ENCODE peak calls at places on chromosomes 6 and 20, in four cellular contexts. Q is endothelial cell of umbilical vein, S is K562, B is GM12878. E is an unnamed sample.

GRCh38 chr6:55023231-55023630 is 151.1 kb upstream of the HCRTR2 start:
- DNase-seq in Q (no peak), S (no peak), B (no peak), E (no peak)

GRCh38 chr6:144602523-144603180 is 317.5 kb downstream of the UTRN start:
- DNase-seq in Q (no peak), S (no peak), B (no peak), E (no peak)

GRCh38 chr6:56513631-56514030 is 129.1 kb downstream of the DST start:
- DNase-seq in Q (no peak), S (no peak), B (no peak), E (peak)

GRCh38 chr6:75402296-75402695 is 91.3 kb downstream of the FILIP1 start:
- DNase-seq in Q (peak), S (no peak), B (no peak), E (peak)

GRCh38 chr6:168834814-168835213 is 393.8 kb downstream of the SMOC2 start:
- DNase-seq in Q (no peak), S (no peak), B (no peak), E (no peak)

GRCh38 chr6:91606148-91606901 is 1019.5 kb upstream of the MAP3K7 start:
- DNase-seq in Q (no peak), S (no peak), B (no peak), E (no peak)

GRCh38 chr6:28269492-28269891 is 2.5 kb downstream of the ZSCAN26 start:
- DNase-seq in Q (peak), S (peak), B (no peak), E (peak)

GRCh38 chr20:1337441-1337840 is 8.5 kb upstream of the SDCBP2 start:
- DNase-seq in Q (no peak), S (no peak), B (no peak), E (no peak)

GRCh38 chr6:107667790-107668189 is 156.3 kb downstream of the SCML4 start:
- DNase-seq in Q (no peak), S (no peak), B (no peak), E (no peak)

GRCh38 chr6:68756454-68757375 is 121.6 kb downstream of the ADGRB3 start:
- DNase-seq in Q (no peak), S (no peak), B (no peak), E (no peak)

GRCh38 chr6:44269168-44269920 is 906 bp upstream of the TMEM151B start:
- DNase-seq in Q (no peak), S (no peak), B (no peak), E (no peak)

GRCh38 chr6:157905590-157906337 is 75.9 kb upstream of the SYNJ2 start:
- DNase-seq in Q (peak), S (no peak), B (no peak), E (no peak)

GRCh38 chr6:102407886-102408741 is 1014.6 kb downstream of the GRIK2 start:
- DNase-seq in Q (no peak), S (no peak), B (no peak), E (no peak)

GRCh38 chr6:163490826-163491577 is 76.5 kb downstream of the QKI start:
- DNase-seq in Q (peak), S (no peak), B (no peak), E (peak)

GRCh38 chr20:38406476-38406875 is 28.7 kb downstream of the SNHG17 start:
- DNase-seq in Q (no peak), S (no peak), B (no peak), E (no peak)

GRCh38 chr6:167401525-167402194 is 76.8 kb downstream of the TTLL2 start:
- DNase-seq in Q (no peak), S (no peak), B (no peak), E (no peak)

DNA sequence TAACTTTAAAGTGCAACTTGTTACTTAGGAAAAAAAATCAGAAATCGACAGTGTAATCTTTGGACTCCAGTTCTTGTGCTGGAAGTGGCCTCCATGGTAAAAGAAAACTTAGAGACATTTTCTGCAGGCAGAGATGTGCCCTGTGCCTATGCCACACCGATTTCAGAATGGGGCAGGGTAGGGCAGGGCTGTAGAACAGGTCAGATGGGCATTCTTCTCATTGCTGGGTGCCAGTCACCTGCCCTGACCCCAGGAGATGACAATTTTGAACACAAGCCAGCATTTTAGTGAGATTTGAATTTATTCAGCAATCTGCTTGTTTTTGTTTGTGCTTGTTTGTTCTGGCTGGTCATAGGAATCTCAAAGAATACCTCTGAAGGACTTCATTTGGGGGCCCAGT is 63.3 kb downstream of the SASH1 start:
- DNase-seq in Q (no peak), S (no peak), B (no peak), E (no peak)
- TF ChIP-seq FOS in Q (no peak), S (no peak), B (no peak), E (no peak)

GRCh38 chr6:10112871-10113584 is 301.8 kb downstream of the TFAP2A start:
- DNase-seq in Q (no peak), S (no peak), B (no peak), E (no peak)
- TF ChIP-seq FOS in Q (no peak), S (no peak), B (no peak), E (no peak)

GRCh38 chr20:62604796-62605195 is 37.5 kb upstream of the SLCO4A1 start:
- DNase-seq in Q (no peak), S (no peak), B (no peak), E (no peak)

GRCh38 chr20:62603021-62603906 is 39.0 kb upstream of the SLCO4A1 start:
- DNase-seq in Q (peak), S (no peak), B (no peak), E (peak)

GRCh38 chr20:62602550-62602949 is 39.8 kb upstream of the SLCO4A1 start:
- DNase-seq in Q (no peak), S (peak), B (no peak), E (no peak)

GRCh38 chr20:62605236-62605948 is 36.9 kb upstream of the SLCO4A1 start:
- DNase-seq in Q (no peak), S (no peak), B (no peak), E (no peak)

GRCh38 chr20:62603907-62604785 is 38.2 kb upstream of the SLCO4A1 start:
- DNase-seq in Q (no peak), S (no peak), B (no peak), E (no peak)
- TF ChIP-seq FOS in Q (no peak), S (no peak), B (no peak), E (no peak)

GRCh38 chr6:35782424-35782823 is 1.6 kb downstream of the CLPSL1 start:
- DNase-seq in Q (no peak), S (no peak), B (no peak), E (no peak)
- TF ChIP-seq FOS in Q (no peak), S (no peak), B (no peak), E (no peak)

GRCh38 chr6:37177950-37178517 is 8.1 kb downstream of the PIM1 start:
- DNase-seq in Q (no peak), S (no peak), B (no peak), E (no peak)

GRCh38 chr6:37177083-37177949 is 7.4 kb downstream of the PIM1 start:
- DNase-seq in Q (no peak), S (peak), B (no peak), E (no peak)

GRCh38 chr6:37187321-37188022 is 17.5 kb downstream of the PIM1 start:
- DNase-seq in Q (no peak), S (peak), B (no peak), E (no peak)

GRCh38 chr6:37180075-37180474 is 10.1 kb downstream of the PIM1 start:
- DNase-seq in Q (no peak), S (no peak), B (no peak), E (no peak)

DNA sequence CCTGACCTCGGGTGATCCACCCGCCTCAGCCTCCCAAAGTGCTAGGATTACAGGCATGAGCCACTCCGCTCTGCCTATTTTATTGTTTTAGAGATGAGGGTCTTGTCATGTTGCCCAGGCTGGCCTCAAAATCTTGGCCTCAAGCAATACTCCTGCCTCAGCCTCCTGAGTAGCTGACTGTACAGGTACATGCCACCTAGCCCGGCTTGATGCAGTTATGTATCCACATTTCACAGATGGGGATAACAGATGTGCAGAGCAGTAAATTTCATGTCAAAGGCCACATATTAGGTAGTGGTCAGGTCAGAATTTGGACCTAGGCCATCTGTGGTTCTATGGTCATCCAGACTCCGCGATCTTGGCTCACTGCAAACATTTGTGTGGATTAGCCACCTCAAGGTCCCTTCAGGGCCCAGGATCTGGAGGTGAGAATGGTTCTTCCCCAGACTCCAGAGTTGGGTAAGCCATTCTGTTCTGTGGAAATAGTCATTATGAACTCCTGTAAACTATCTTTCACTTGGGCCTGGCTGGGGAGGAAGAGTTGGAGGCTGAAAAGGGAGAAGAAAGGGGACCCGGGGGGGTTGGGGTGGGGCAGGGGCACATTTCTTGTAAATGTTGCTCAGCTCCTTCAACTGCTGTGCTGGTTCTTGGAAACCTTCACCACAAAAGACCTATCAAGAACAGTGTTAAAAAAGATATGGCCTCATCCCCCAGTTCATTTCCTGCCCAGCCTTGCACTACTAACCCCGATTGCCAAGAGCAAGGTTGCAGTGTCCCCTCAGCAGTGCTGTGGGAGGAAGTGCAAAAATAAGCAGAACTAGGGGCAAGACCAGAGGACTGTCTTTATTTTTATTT is 13.0 kb downstream of the PIM1 start:
- DNase-seq in Q (no peak), S (peak), B (peak), E (no peak)
- TF ChIP-seq FOS in Q (no peak), S (no peak), B (no peak), E (no peak)

GRCh38 chr20:13220194-13220856 is 749 bp upstream of the ISM1 start:
- DNase-seq in Q (peak), S (no peak), B (no peak), E (peak)
- TF ChIP-seq FOS in Q (no peak), S (no peak), B (no peak), E (no peak)

DNA sequence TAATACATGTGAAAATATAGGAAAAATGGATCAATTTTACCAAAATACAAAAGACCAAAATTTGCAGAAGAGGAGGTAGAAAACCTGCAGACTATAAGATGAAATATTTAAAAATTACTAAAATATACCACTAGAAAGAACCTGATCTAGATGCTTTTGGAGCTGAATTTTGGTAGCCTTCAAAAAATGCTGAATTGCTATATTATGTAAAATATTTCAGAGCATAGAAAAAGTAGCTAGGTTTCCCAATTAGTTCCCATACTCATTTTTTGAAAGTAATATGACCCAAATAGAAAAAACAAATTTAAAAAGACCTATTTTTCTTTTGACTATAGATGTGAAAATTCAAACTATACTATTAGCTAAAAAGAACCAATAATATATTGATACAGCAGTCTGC is 3.6 kb upstream of the EPPIN start:
- DNase-seq in Q (no peak), S (no peak), B (no peak), E (no peak)
- TF ChIP-seq FOS in Q (no peak), S (no peak), B (no peak), E (no peak)